ENCODE peak calls at places on chromosome 19, in five cellular contexts. One of them, this sample, is unnamed.

GRCh38 chr19:55638864-55639359 is 1.9 kb upstream of the ZNF580 start:
- DNase-seq in suprapubic skin: no peak
- DNase-seq in ovary: peak
- DNase-seq in Peyer's patch: no peak
- DNase-seq in body of pancreas: no peak
- DNase-seq in this sample: no peak

GRCh38 chr19:932647-933552 is 7.1 kb downstream of the ARID3A start:
- DNase-seq in body of pancreas: peak
- DNase-seq in suprapubic skin: no peak
- DNase-seq in ovary: peak
- DNase-seq in Peyer's patch: peak
- DNase-seq in this sample: peak

GRCh38 chr19:43581467-43581866 is 5.9 kb downstream of the PINLYP start:
- DNase-seq in ovary: no peak
- DNase-seq in body of pancreas: no peak
- DNase-seq in suprapubic skin: no peak
- DNase-seq in Peyer's patch: no peak
- DNase-seq in this sample: no peak

GRCh38 chr19:46391296-46392251 is 21.8 kb downstream of the CCDC8 start:
- DNase-seq in Peyer's patch: no peak
- DNase-seq in ovary: peak
- DNase-seq in body of pancreas: no peak
- DNase-seq in suprapubic skin: peak
- DNase-seq in this sample: no peak

GRCh38 chr19:3538965-3539742 is at the start of gene TEKTIP1:
- DNase-seq in body of pancreas: no peak
- DNase-seq in suprapubic skin: no peak
- DNase-seq in Peyer's patch: no peak
- DNase-seq in ovary: no peak
- DNase-seq in this sample: peak

GRCh38 chr19:3450796-3451411 is 29.4 kb downstream of the SMIM24 start:
- DNase-seq in body of pancreas: peak
- DNase-seq in suprapubic skin: peak
- DNase-seq in ovary: no peak
- DNase-seq in Peyer's patch: no peak
- DNase-seq in this sample: peak

GRCh38 chr19:18612051-18612771 is 459 bp upstream of the TMEM59L start:
- DNase-seq in suprapubic skin: no peak
- DNase-seq in body of pancreas: no peak
- DNase-seq in ovary: no peak
- DNase-seq in Peyer's patch: no peak
- DNase-seq in this sample: no peak

GRCh38 chr19:56476671-56477428 is at the start of gene ZNF667:
- DNase-seq in ovary: no peak
- DNase-seq in Peyer's patch: no peak
- DNase-seq in suprapubic skin: no peak
- DNase-seq in body of pancreas: peak
- DNase-seq in this sample: no peak

GRCh38 chr19:788821-789472 is 8.3 kb upstream of the PTBP1 start:
- DNase-seq in Peyer's patch: no peak
- DNase-seq in body of pancreas: no peak
- DNase-seq in ovary: no peak
- DNase-seq in suprapubic skin: no peak
- DNase-seq in this sample: peak

GRCh38 chr19:4015705-4016402 is 8.3 kb downstream of the PIAS4 start:
- DNase-seq in ovary: peak
- DNase-seq in body of pancreas: peak
- DNase-seq in Peyer's patch: no peak
- DNase-seq in suprapubic skin: no peak
- DNase-seq in this sample: no peak

GRCh38 chr19:38514812-38515633 is 81.5 kb downstream of the RYR1 start:
- DNase-seq in body of pancreas: peak
- DNase-seq in suprapubic skin: no peak
- DNase-seq in Peyer's patch: peak
- DNase-seq in ovary: peak
- DNase-seq in this sample: peak

GRCh38 chr19:47682939-47683338 is 30.3 kb upstream of the EHD2 start:
- DNase-seq in Peyer's patch: no peak
- DNase-seq in ovary: no peak
- DNase-seq in body of pancreas: no peak
- DNase-seq in suprapubic skin: no peak
- DNase-seq in this sample: no peak

GRCh38 chr19:50510700-50511068 is 307 bp downstream of the JOSD2 start:
- DNase-seq in Peyer's patch: no peak
- DNase-seq in ovary: no peak
- DNase-seq in suprapubic skin: no peak
- DNase-seq in body of pancreas: no peak
- DNase-seq in this sample: no peak

GRCh38 chr19:33748231-33748630 is 48.4 kb upstream of the KCTD15 start:
- DNase-seq in suprapubic skin: no peak
- DNase-seq in ovary: no peak
- DNase-seq in body of pancreas: no peak
- DNase-seq in Peyer's patch: no peak
- DNase-seq in this sample: no peak

GRCh38 chr19:1057185-1057857 is 9.6 kb upstream of the ARHGAP45 start:
- DNase-seq in Peyer's patch: no peak
- DNase-seq in body of pancreas: no peak
- DNase-seq in ovary: no peak
- DNase-seq in suprapubic skin: no peak
- DNase-seq in this sample: no peak

GRCh38 chr19:38210458-38210987 is 13.5 kb downstream of the DPF1 start:
- DNase-seq in Peyer's patch: no peak
- DNase-seq in suprapubic skin: no peak
- DNase-seq in body of pancreas: peak
- DNase-seq in ovary: peak
- DNase-seq in this sample: no peak

GRCh38 chr19:38850976-38851621 is 1.3 kb upstream of the HNRNPL start:
- DNase-seq in body of pancreas: no peak
- DNase-seq in suprapubic skin: peak
- DNase-seq in ovary: peak
- DNase-seq in Peyer's patch: no peak
- DNase-seq in this sample: no peak

GRCh38 chr19:2858864-2859263 is 8.3 kb upstream of the ZNF556 start:
- DNase-seq in body of pancreas: no peak
- DNase-seq in Peyer's patch: no peak
- DNase-seq in ovary: no peak
- DNase-seq in suprapubic skin: no peak
- DNase-seq in this sample: no peak

GRCh38 chr19:1066748-1067340 is at the start of gene ARHGAP45:
- DNase-seq in ovary: no peak
- DNase-seq in body of pancreas: peak
- DNase-seq in Peyer's patch: peak
- DNase-seq in suprapubic skin: peak
- DNase-seq in this sample: peak

GRCh38 chr19:16070366-16070990 is 5.8 kb upstream of the TPM4 start:
- DNase-seq in Peyer's patch: peak
- DNase-seq in suprapubic skin: peak
- DNase-seq in body of pancreas: peak
- DNase-seq in ovary: no peak
- DNase-seq in this sample: peak

GRCh38 chr19:280541-281007 is 10.6 kb downstream of the PLPP2 start:
- DNase-seq in Peyer's patch: no peak
- DNase-seq in suprapubic skin: no peak
- DNase-seq in ovary: no peak
- DNase-seq in body of pancreas: no peak
- DNase-seq in this sample: no peak

GRCh38 chr19:18499055-18499775 is 22.7 kb downstream of the ELL start:
- DNase-seq in suprapubic skin: no peak
- DNase-seq in ovary: no peak
- DNase-seq in Peyer's patch: no peak
- DNase-seq in body of pancreas: no peak
- DNase-seq in this sample: no peak

GRCh38 chr19:10352764-10353671 is 13.6 kb upstream of the ICAM3 start:
- DNase-seq in body of pancreas: peak
- DNase-seq in ovary: peak
- DNase-seq in Peyer's patch: no peak
- DNase-seq in suprapubic skin: no peak
- DNase-seq in this sample: no peak

GRCh38 chr19:3479177-3479818 is 1.0 kb downstream of the SMIM24 start:
- DNase-seq in suprapubic skin: peak
- DNase-seq in ovary: no peak
- DNase-seq in body of pancreas: no peak
- DNase-seq in Peyer's patch: peak
- DNase-seq in this sample: no peak

GRCh38 chr19:54133312-54133956 is 4.1 kb upstream of the CNOT3 start:
- DNase-seq in body of pancreas: no peak
- DNase-seq in suprapubic skin: no peak
- DNase-seq in ovary: no peak
- DNase-seq in Peyer's patch: no peak
- DNase-seq in this sample: no peak

GRCh38 chr19:49520705-49521319 is 7.0 kb upstream of the RCN3 start:
- DNase-seq in suprapubic skin: no peak
- DNase-seq in ovary: no peak
- DNase-seq in body of pancreas: peak
- DNase-seq in Peyer's patch: no peak
- DNase-seq in this sample: no peak

GRCh38 chr19:48539503-48540096 is 12.4 kb upstream of the SULT2B1 start:
- DNase-seq in ovary: no peak
- DNase-seq in body of pancreas: peak
- DNase-seq in Peyer's patch: no peak
- DNase-seq in suprapubic skin: no peak
- DNase-seq in this sample: no peak

GRCh38 chr19:46355234-46355990 is 8.5 kb downstream of the PPP5C start:
- DNase-seq in ovary: no peak
- DNase-seq in Peyer's patch: no peak
- DNase-seq in suprapubic skin: no peak
- DNase-seq in body of pancreas: no peak
- DNase-seq in this sample: no peak

GRCh38 chr19:18437481-18438330 is at the start of gene ISYNA1:
- DNase-seq in suprapubic skin: no peak
- DNase-seq in Peyer's patch: peak
- DNase-seq in ovary: peak
- DNase-seq in body of pancreas: peak
- DNase-seq in this sample: no peak

GRCh38 chr19:37565370-37565669 is 29.3 kb downstream of the ZNF571 start:
- DNase-seq in body of pancreas: no peak
- DNase-seq in Peyer's patch: no peak
- DNase-seq in ovary: no peak
- DNase-seq in suprapubic skin: no peak
- DNase-seq in this sample: no peak

GRCh38 chr19:33960566-33960965 is 163.9 kb downstream of the KCTD15 start:
- DNase-seq in suprapubic skin: no peak
- DNase-seq in ovary: no peak
- DNase-seq in Peyer's patch: no peak
- DNase-seq in body of pancreas: no peak
- DNase-seq in this sample: no peak

GRCh38 chr19:38705197-38706019 is 38.9 kb downstream of the CAPN12 start:
- DNase-seq in ovary: no peak
- DNase-seq in suprapubic skin: no peak
- DNase-seq in Peyer's patch: no peak
- DNase-seq in body of pancreas: no peak
- DNase-seq in this sample: no peak

GRCh38 chr19:47487551-47488515 is 3.8 kb upstream of the KPTN start:
- DNase-seq in ovary: no peak
- DNase-seq in body of pancreas: no peak
- DNase-seq in suprapubic skin: peak
- DNase-seq in Peyer's patch: no peak
- DNase-seq in this sample: no peak

GRCh38 chr19:46069841-46070341 is 29.1 kb upstream of the IGFL4 start:
- DNase-seq in body of pancreas: no peak
- DNase-seq in Peyer's patch: no peak
- DNase-seq in ovary: no peak
- DNase-seq in suprapubic skin: no peak
- DNase-seq in this sample: no peak

GRCh38 chr19:45767410-45767880 is 1.6 kb downstream of the SIX5 start:
- DNase-seq in Peyer's patch: no peak
- DNase-seq in body of pancreas: peak
- DNase-seq in ovary: peak
- DNase-seq in suprapubic skin: peak
- DNase-seq in this sample: peak

GRCh38 chr19:934865-935422 is 9.1 kb downstream of the ARID3A start:
- DNase-seq in suprapubic skin: peak
- DNase-seq in ovary: peak
- DNase-seq in body of pancreas: peak
- DNase-seq in Peyer's patch: no peak
- DNase-seq in this sample: peak

GRCh38 chr19:6393074-6393981 is at the start of gene GTF2F1:
- DNase-seq in Peyer's patch: peak
- DNase-seq in suprapubic skin: peak
- DNase-seq in body of pancreas: peak
- DNase-seq in ovary: peak
- DNase-seq in this sample: peak
- TF ChIP-seq POLR2A in Peyer's patch: peak
- TF ChIP-seq POLR2A in suprapubic skin: no peak
- TF ChIP-seq POLR2A in body of pancreas: peak
- TF ChIP-seq POLR2A in ovary: peak
- TF ChIP-seq POLR2A in this sample: no peak

DNA sequence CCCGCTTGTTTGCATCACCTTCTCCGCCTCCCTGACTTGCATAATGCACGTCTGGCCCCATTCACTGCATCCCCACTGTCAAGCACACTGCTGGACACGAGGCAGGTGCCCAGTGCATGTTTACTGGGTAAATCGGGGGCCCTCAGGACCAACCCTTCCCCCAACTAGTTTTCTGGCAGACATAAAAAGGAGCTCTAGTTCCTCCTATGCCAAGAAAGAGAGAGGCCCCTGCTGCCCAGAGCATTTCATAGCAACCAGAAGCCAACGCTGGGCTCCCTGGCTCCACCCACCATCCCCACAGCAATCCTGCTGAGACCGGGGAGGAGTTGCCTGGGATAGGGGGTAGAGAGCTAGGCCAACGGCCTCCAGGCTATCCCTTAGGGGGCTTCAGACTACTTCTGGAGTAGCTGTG is 23.2 kb downstream of the ANKRD27 start:
- DNase-seq in suprapubic skin: no peak
- DNase-seq in body of pancreas: no peak
- DNase-seq in Peyer's patch: no peak
- DNase-seq in ovary: no peak
- DNase-seq in this sample: no peak
- H3K4me3 ChIP-seq in suprapubic skin: no peak
- H3K4me3 ChIP-seq in body of pancreas: no peak
- H3K4me3 ChIP-seq in Peyer's patch: no peak
- H3K4me3 ChIP-seq in ovary: no peak
- H3K4me3 ChIP-seq in this sample: no peak

DNA sequence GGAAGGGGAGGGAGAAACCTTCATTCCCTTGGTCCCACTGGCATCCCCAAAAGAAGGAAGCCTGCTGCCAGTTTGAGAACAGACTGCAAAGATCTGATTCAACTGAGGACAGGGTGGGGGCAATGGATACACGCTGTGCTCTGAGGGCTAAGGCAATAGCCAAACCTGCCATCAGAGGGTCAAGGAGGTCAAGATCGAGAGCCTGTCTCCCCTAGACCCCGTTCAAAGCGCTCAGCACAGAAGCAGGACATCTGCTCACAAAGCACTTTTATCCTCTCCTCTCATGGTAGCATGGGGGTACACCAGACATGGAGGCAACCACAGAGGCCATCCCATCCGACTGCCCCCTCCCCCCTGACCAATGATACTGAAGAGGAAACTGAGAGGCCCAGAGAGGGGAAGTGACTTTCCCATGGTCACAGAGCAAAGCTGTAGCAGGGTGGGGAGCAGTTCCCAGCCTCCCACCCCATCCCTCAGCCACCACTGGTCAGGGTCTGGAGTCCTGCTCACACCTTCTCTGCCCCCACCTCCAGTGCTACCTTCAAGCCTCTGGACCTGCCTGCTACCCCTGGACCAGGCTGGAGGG is 11.1 kb downstream of the POU2F2 start:
- DNase-seq in suprapubic skin: no peak
- DNase-seq in Peyer's patch: no peak
- DNase-seq in ovary: no peak
- DNase-seq in body of pancreas: no peak
- DNase-seq in this sample: no peak
- H3K27ac ChIP-seq in suprapubic skin: no peak
- H3K27ac ChIP-seq in Peyer's patch: peak
- H3K27ac ChIP-seq in ovary: no peak
- H3K27ac ChIP-seq in body of pancreas: no peak
- H3K27ac ChIP-seq in this sample: peak

GRCh38 chr19:35528218-35529038 is at the start of gene SBSN:
- DNase-seq in body of pancreas: no peak
- DNase-seq in ovary: no peak
- DNase-seq in suprapubic skin: no peak
- DNase-seq in Peyer's patch: no peak
- DNase-seq in this sample: no peak
- TF ChIP-seq POLR2A in body of pancreas: no peak
- TF ChIP-seq POLR2A in ovary: no peak
- TF ChIP-seq POLR2A in suprapubic skin: no peak
- TF ChIP-seq POLR2A in Peyer's patch: no peak
- TF ChIP-seq POLR2A in this sample: no peak